ENCODE peak calls at places on chromosomes 3 and 15, in eight cellular contexts. D is progenitor cell of endocrine pancreas; V is body of pancreas; T is NCI-H1092; Q is stimulated activated naive CD8-positive, alpha-beta T cell treated with anti-CD3 and anti-CD28 coated beads, Interleukin-15, amount 100 ng/mL, for 72 hours; N is ureter; P is naive thymus-derived CD8-positive, alpha-beta T cell; W is astrocyte of the cerebellum. J is an unnamed sample.

GRCh38 chr3:117995795-117996194 is 1038.9 kb downstream of the IGSF11 start:
- DNase-seq in D (no peak), V (no peak), T (peak), Q (no peak), N (no peak), P (no peak), W (no peak), J (no peak)

GRCh38 chr15:57340673-57341259 is 35.5 kb upstream of the CGNL1 start:
- DNase-seq in D (peak), V (peak), T (no peak), Q (peak), N (no peak), P (peak), W (peak), J (no peak)

GRCh38 chr3:57043518-57043917 is 16.9 kb upstream of the SPATA12 start:
- DNase-seq in D (no peak), V (no peak), T (no peak), Q (no peak), N (no peak), P (no peak), W (no peak), J (no peak)

GRCh38 chr15:95409924-95410323 is 920.6 kb upstream of the NR2F2 start:
- DNase-seq in D (no peak), V (no peak), T (no peak), Q (no peak), N (no peak), P (peak), W (no peak), J (no peak)

GRCh38 chr3:140008693-140008980 is 73.7 kb downstream of the CLSTN2 start:
- DNase-seq in D (no peak), V (no peak), T (no peak), Q (no peak), N (no peak), P (no peak), W (no peak), J (no peak)

GRCh38 chr15:98546325-98546724 is 102.0 kb upstream of the IGF1R start:
- DNase-seq in D (no peak), V (no peak), T (no peak), Q (no peak), N (no peak), P (no peak), W (no peak), J (no peak)

GRCh38 chr3:172140499-172141391 is 101.4 kb downstream of the FNDC3B start:
- DNase-seq in D (no peak), V (peak), T (no peak), Q (no peak), N (peak), P (no peak), W (peak), J (no peak)

GRCh38 chr3:167872941-167873340 is 137.4 kb downstream of the SERPINI1 start:
- DNase-seq in D (no peak), V (no peak), T (no peak), Q (no peak), N (no peak), P (no peak), W (no peak), J (no peak)

GRCh38 chr3:159765025-159765859 is 223.4 kb upstream of the IL12A start:
- DNase-seq in D (peak), V (peak), T (no peak), Q (no peak), N (peak), P (no peak), W (peak), J (no peak)

GRCh38 chr15:91912336-91912735 is 58.8 kb downstream of the SLCO3A1 start:
- DNase-seq in D (no peak), V (no peak), T (no peak), Q (no peak), N (no peak), P (no peak), W (no peak), J (no peak)

GRCh38 chr3:185813691-185814215 is 11.1 kb downstream of the IGF2BP2 start:
- DNase-seq in D (no peak), V (no peak), T (no peak), Q (no peak), N (no peak), P (no peak), W (no peak), J (no peak)

GRCh38 chr15:70690491-70691281 is 72.7 kb downstream of the UACA start:
- DNase-seq in D (no peak), V (no peak), T (no peak), Q (no peak), N (no peak), P (no peak), W (no peak), J (no peak)

GRCh38 chr3:154243353-154243752 is 80.9 kb downstream of the DHX36 start:
- DNase-seq in D (no peak), V (no peak), T (no peak), Q (no peak), N (no peak), P (no peak), W (no peak), J (no peak)

GRCh38 chr3:157581331-157581730 is 78.1 kb upstream of the VEPH1 start:
- DNase-seq in D (no peak), V (no peak), T (no peak), Q (no peak), N (no peak), P (no peak), W (no peak), J (peak)